ENCODE peak calls at places on chromosomes 1 and 21, in ten cellular contexts. Q is mesendoderm; K is upper lobe of right lung; Y is CD4-positive, alpha-beta memory T cell; X is body of pancreas; F is A549; C is PC-9; L is CD8-positive, alpha-beta T cell; T is testis; J is CD8-positive, alpha-beta memory T cell. Z is an unnamed sample.

GRCh38 chr1:83742446-83742845 is 256.5 kb downstream of the TTLL7 start:
- DNase-seq in X (no peak), T (no peak), F (no peak), K (no peak), J (no peak), C (no peak), Q (no peak), L (no peak), Y (no peak), Z (no peak)

GRCh38 chr21:36052860-36053766 is 7.2 kb downstream of the SETD4 start:
- DNase-seq in L (no peak), C (no peak), T (no peak), J (no peak), Y (no peak), X (no peak), Q (no peak), F (no peak), K (no peak), Z (no peak)

GRCh38 chr1:55474168-55474786 is 259.1 kb upstream of the USP24 start:
- DNase-seq in F (peak; percentile 66), X (no peak), C (no peak), Q (no peak), J (no peak), L (no peak), T (no peak), Y (no peak), K (no peak), Z (no peak)

GRCh38 chr1:24253569-24253968 is 65.6 kb upstream of the GRHL3 start:
- DNase-seq in J (no peak), T (no peak), C (no peak), K (no peak), F (no peak), Q (peak; percentile 59), X (no peak), L (no peak), Y (no peak), Z (no peak)

GRCh38 chr1:161365207-161365606 is 2.5 kb downstream of the CFAP126 start:
- DNase-seq in L (no peak), T (no peak), Q (peak; percentile 79), C (no peak), F (no peak), X (no peak), Y (no peak), J (no peak), K (no peak), Z (no peak)

GRCh38 chr1:204740354-204740753 is 54.8 kb upstream of the LRRN2 start:
- DNase-seq in L (no peak), K (no peak), T (no peak), C (no peak), J (no peak), Y (no peak), F (no peak), X (no peak), Q (no peak), Z (no peak)

GRCh38 chr1:219031821-219032220 is 141.9 kb upstream of the LYPLAL1 start:
- DNase-seq in Y (no peak), X (no peak), T (no peak), K (no peak), J (no peak), F (peak; percentile 3), L (no peak), C (no peak), Q (no peak), Z (no peak)

GRCh38 chr1:235898126-235898525 is 31.4 kb upstream of the LYST start:
- DNase-seq in T (no peak), Q (no peak), Y (no peak), L (no peak), C (no peak), K (no peak), F (no peak), X (no peak), J (no peak), Z (no peak)

GRCh38 chr1:19390901-19391595 is 78.9 kb downstream of the SLC66A1 start:
- DNase-seq in T (peak; percentile 67), X (peak; percentile 41), L (peak; percentile 70), Y (peak; percentile 88), C (no peak), K (no peak), Q (peak; percentile 42), J (peak; percentile 40), F (peak; percentile 12), Z (peak; percentile 59)

GRCh38 chr21:17051054-17051453 is 461.8 kb upstream of the CXADR start:
- DNase-seq in T (no peak), C (no peak), Y (no peak), K (no peak), F (no peak), J (no peak), L (no peak), Q (peak; percentile 78), X (no peak), Z (no peak)

GRCh38 chr1:1402081-1402900 is 3.2 kb upstream of the CCNL2 start:
- DNase-seq in F (peak; percentile 71), C (peak; percentile 25), L (peak; percentile 38), K (no peak), X (peak; percentile 48), Y (peak; percentile 34), T (no peak), J (no peak), Q (peak; percentile 86), Z (peak; percentile 54)

GRCh38 chr1:84267476-84267875 is 34.0 kb upstream of the SAMD13 start:
- DNase-seq in L (no peak), X (no peak), F (no peak), C (no peak), T (no peak), Y (no peak), K (no peak), Q (no peak), J (no peak), Z (no peak)

GRCh38 chr1:159830737-159831136 is 4.1 kb downstream of the SLAMF8 start:
- DNase-seq in Q (no peak), L (no peak), K (no peak), F (no peak), Y (no peak), C (no peak), J (no peak), T (no peak), X (no peak), Z (no peak)

GRCh38 chr1:198915327-198916231 is 276.7 kb downstream of the PTPRC start:
- DNase-seq in Q (no peak), L (no peak), X (no peak), F (no peak), C (no peak), T (no peak), K (no peak), Y (no peak), J (no peak), Z (no peak)

GRCh38 chr1:50970927-50971582 is 1.0 kb downstream of the CDKN2C start:
- DNase-seq in L (no peak), F (no peak), Q (no peak), T (no peak), K (no peak), J (no peak), C (no peak), X (no peak), Y (no peak), Z (peak; percentile 24)
- H3K27ac ChIP-seq in L (peak overlapping the region; percentile 86), F (peak overlapping the region; percentile 99), Q (no peak overlapping the region), T (peak overlapping the region; percentile 62), K (peak overlapping the region; percentile 94), J (peak overlapping the region; percentile 90), C (no peak overlapping the region), X (peak overlapping the region; percentile 97), Y (peak overlapping the region; percentile 76), Z (peak overlapping the region; percentile 58)

GRCh38 chr21:34521561-34521960 is 9.6 kb upstream of the KCNE1 start:
- DNase-seq in J (no peak), L (no peak), F (no peak), X (no peak), C (no peak), Y (no peak), Q (no peak), K (no peak), T (no peak), Z (peak; percentile 52)

GRCh38 chr21:34520769-34521508 is 8.9 kb upstream of the KCNE1 start:
- DNase-seq in F (no peak), K (no peak), C (no peak), L (no peak), J (no peak), Q (no peak), Y (no peak), X (no peak), T (no peak), Z (no peak)

GRCh38 chr21:34524671-34525601 is 12.9 kb upstream of the KCNE1 start:
- DNase-seq in J (no peak), K (no peak), L (no peak), C (no peak), Y (no peak), X (no peak), T (peak; percentile 30), Q (peak; percentile 89), F (no peak), Z (no peak)

GRCh38 chr21:34522284-34522683 is 10.3 kb upstream of the KCNE1 start:
- DNase-seq in X (no peak), J (no peak), K (no peak), C (no peak), T (no peak), L (no peak), Y (no peak), F (no peak), Q (no peak), Z (peak; percentile 83)

DNA sequence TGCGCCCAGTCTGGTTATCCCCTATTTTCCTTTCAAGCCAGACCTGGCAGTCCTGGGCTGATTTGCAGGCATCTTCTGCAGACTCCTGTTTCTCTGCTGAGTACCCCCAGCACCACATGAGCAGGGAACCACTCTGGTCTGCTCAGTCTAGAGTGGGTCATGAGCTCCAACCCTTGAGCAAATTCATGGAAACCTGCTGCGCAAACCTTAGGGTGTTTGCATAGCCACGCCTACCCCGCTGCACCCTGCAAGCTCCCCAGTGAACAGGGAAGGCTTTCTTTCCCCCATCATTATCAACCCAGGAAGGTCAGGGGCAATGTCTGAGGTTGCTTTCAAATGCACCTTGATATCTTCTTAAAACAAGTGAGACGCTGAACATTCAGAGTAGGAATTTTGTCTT is 11.0 kb upstream of the KCNE1 start:
- DNase-seq in L (no peak), K (no peak), Y (no peak), Q (no peak), J (no peak), T (no peak), F (no peak), C (no peak), X (no peak), Z (peak; percentile 69)
- H3K4me1 ChIP-seq in L (no peaks in the 10 kb centered on the region), K (peaks cover 52% of the 10 kb centered on the region), Y (peaks cover 12% of the 10 kb centered on the region), Q (peaks cover 12% of the 10 kb centered on the region), J (no peaks in the 10 kb centered on the region), T (peaks cover 31% of the 10 kb centered on the region), F (peaks cover 42% of the 10 kb centered on the region), C (peaks cover 21% of the 10 kb centered on the region), X (peaks cover 51% of the 10 kb centered on the region), Z (peaks cover 10% of the 10 kb centered on the region)

DNA sequence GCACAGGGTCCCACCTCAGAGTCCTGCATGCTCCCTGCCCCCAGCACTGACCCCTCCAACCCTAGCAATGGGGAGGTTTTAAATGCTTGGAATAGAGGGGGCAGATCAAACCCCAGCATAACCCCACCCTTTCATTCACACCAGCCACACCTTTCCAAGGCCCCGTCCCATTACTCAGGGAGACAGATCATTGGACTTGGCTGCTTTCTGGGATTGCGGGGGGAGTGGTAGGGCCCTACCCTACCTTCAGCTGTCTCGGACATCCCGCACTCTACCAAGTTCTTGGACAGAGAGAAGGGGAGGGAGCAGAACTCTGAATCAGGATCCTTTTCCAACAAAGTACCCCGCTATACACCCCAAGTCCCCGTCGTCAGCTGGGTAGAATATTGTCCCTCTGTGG is 983 bp downstream of the PADI2 start:
- DNase-seq in X (no peak), L (no peak), Q (no peak), Y (no peak), C (no peak), J (no peak), F (no peak), K (no peak), T (no peak), Z (no peak)
- H3K4me3 ChIP-seq in X (no peak overlapping the region), L (no peak overlapping the region), Q (no peak overlapping the region), Y (no peak overlapping the region), C (no peak overlapping the region), J (no peak overlapping the region), F (no peak overlapping the region), K (peak overlapping the region; percentile 42), T (no peak overlapping the region), Z (no peak overlapping the region)

GRCh38 chr1:26575350-26575747 is 45.8 kb downstream of the RPS6KA1 start:
- DNase-seq in J (no peak), Y (no peak), C (no peak), Q (no peak), F (no peak), T (no peak), X (no peak), L (no peak), K (no peak), Z (no peak)
- H3K27ac ChIP-seq in J (no peak overlapping the region), Y (no peak overlapping the region), C (no peak overlapping the region), Q (no peak overlapping the region), F (no peak overlapping the region), T (no peak overlapping the region), X (no peak overlapping the region), L (no peak overlapping the region), K (no peak overlapping the region), Z (no peak overlapping the region)

Z was measured in small intestine.